ENCODE peak calls at places on chromosomes 5 and 9, in seven cellular contexts. G is Peyer's patch; D is T-cell; C is NCI-H510A treated with DMSO at 0.1 percent for 48 hours; A is EL; U is activated naive CD4-positive, alpha-beta T cell treated with Interleukin-2 at 50 U/mL for 16 hours; H is tibial artery. E is an unnamed sample.

GRCh38 chr5:5340206-5340729 is 82.2 kb upstream of the ICE1 start:
- DNase-seq in G (peak), D (no peak), C (no peak), A (peak), U (no peak), H (peak), E (no peak)

GRCh38 chr5:96572864-96573512 is 89.2 kb upstream of the CAST start:
- DNase-seq in G (no peak), D (no peak), C (no peak), A (peak), U (no peak), H (no peak), E (no peak)

GRCh38 chr5:125342938-125343401 is 596.5 kb upstream of the ZNF608 start:
- DNase-seq in G (no peak), D (no peak), C (no peak), A (peak), U (no peak), H (no peak), E (no peak)

GRCh38 chr5:172362755-172363154 is 79.2 kb upstream of the UBTD2 start:
- DNase-seq in G (no peak), D (no peak), C (no peak), A (no peak), U (no peak), H (no peak), E (no peak)

GRCh38 chr5:179166886-179167841 is 107.0 kb downstream of the ZNF354C start:
- DNase-seq in G (peak), D (peak), C (no peak), A (peak), U (peak), H (no peak), E (peak)

GRCh38 chr5:61386062-61386800 is 54.2 kb downstream of the ZSWIM6 start:
- DNase-seq in G (no peak), D (no peak), C (no peak), A (no peak), U (no peak), H (no peak), E (no peak)

GRCh38 chr5:2223303-2223702 is 340.6 kb upstream of the IRX4 start:
- DNase-seq in G (no peak), D (no peak), C (no peak), A (no peak), U (no peak), H (no peak), E (no peak)

GRCh38 chr5:102975457-102976182 is 144.3 kb downstream of the GIN1 start:
- DNase-seq in G (no peak), D (no peak), C (no peak), A (peak), U (no peak), H (no peak), E (no peak)

GRCh38 chr5:171776747-171777419 is 8.7 kb upstream of the SMIM23 start:
- DNase-seq in G (no peak), D (no peak), C (peak), A (no peak), U (no peak), H (no peak), E (no peak)

GRCh38 chr5:137739737-137740136 is 3.8 kb upstream of the KLHL3 start:
- DNase-seq in G (no peak), D (no peak), C (no peak), A (no peak), U (no peak), H (no peak), E (no peak)

GRCh38 chr5:22539756-22540155 is 313.4 kb downstream of the CDH12 start:
- DNase-seq in G (no peak), D (no peak), C (no peak), A (no peak), U (no peak), H (no peak), E (no peak)

GRCh38 chr9:109875495-109875894 is 95.5 kb downstream of the PALM2AKAP2 start:
- DNase-seq in G (no peak), D (no peak), C (no peak), A (no peak), U (no peak), H (no peak), E (no peak)

GRCh38 chr9:129867138-129868032 is 32.1 kb downstream of the USP20 start:
- DNase-seq in G (no peak), D (no peak), C (no peak), A (no peak), U (no peak), H (no peak), E (no peak)

GRCh38 chr9:109331353-109331752 is 10.5 kb upstream of the EPB41L4B start:
- DNase-seq in G (peak), D (no peak), C (peak), A (peak), U (no peak), H (no peak), E (no peak)

GRCh38 chr9:137379761-137380161 is 43.2 kb downstream of the EXD3 start:
- DNase-seq in G (no peak), D (no peak), C (no peak), A (no peak), U (no peak), H (no peak), E (no peak)

GRCh38 chr5:96432245-96433065 is 593 bp downstream of the PCSK1 start:
- DNase-seq in G (no peak), D (no peak), C (peak), A (peak), U (no peak), H (no peak), E (no peak)

GRCh38 chr5:96747718-96748117 is 60.0 kb downstream of the ERAP1 start:
- DNase-seq in G (peak), D (no peak), C (no peak), A (no peak), U (no peak), H (no peak), E (no peak)

GRCh38 chr5:170348069-170348702 is 41.0 kb downstream of the KCNMB1 start:
- DNase-seq in G (no peak), D (no peak), C (no peak), A (no peak), U (no peak), H (no peak), E (no peak)

GRCh38 chr5:127409236-127409921 is 108.1 kb upstream of the PRRC1 start:
- DNase-seq in G (no peak), D (no peak), C (no peak), A (no peak), U (no peak), H (no peak), E (peak)

GRCh38 chr9:97507585-97507984 is 6.1 kb downstream of the TMOD1 start:
- DNase-seq in G (no peak), D (no peak), C (no peak), A (no peak), U (no peak), H (no peak), E (no peak)

GRCh38 chr5:67805666-67806348 is 409.7 kb upstream of the PIK3R1 start:
- DNase-seq in G (no peak), D (no peak), C (peak), A (no peak), U (no peak), H (no peak), E (no peak)

GRCh38 chr9:134538856-134539562 is 102.6 kb upstream of the COL5A1 start:
- DNase-seq in G (no peak), D (no peak), C (no peak), A (no peak), U (no peak), H (no peak), E (no peak)

GRCh38 chr5:108432024-108432423 is 50.1 kb upstream of the FBXL17 start:
- DNase-seq in G (no peak), D (no peak), C (no peak), A (peak), U (no peak), H (no peak), E (no peak)

GRCh38 chr5:57259704-57260103 is 85.8 kb downstream of the GPBP1 start:
- DNase-seq in G (no peak), D (no peak), C (no peak), A (no peak), U (no peak), H (no peak), E (no peak)

GRCh38 chr5:142874537-142874936 is 104.4 kb downstream of the ARHGAP26 start:
- DNase-seq in G (peak), D (no peak), C (no peak), A (peak), U (no peak), H (peak), E (peak)

GRCh38 chr5:61348437-61348836 is 16.4 kb downstream of the ZSWIM6 start:
- DNase-seq in G (no peak), D (no peak), C (no peak), A (no peak), U (no peak), H (no peak), E (no peak)

GRCh38 chr9:4301302-4301701 is 1.4 kb upstream of the GLIS3 start:
- DNase-seq in G (no peak), D (no peak), C (no peak), A (peak), U (no peak), H (no peak), E (no peak)

GRCh38 chr5:173321886-173322285 is 6.3 kb downstream of the STC2 start:
- DNase-seq in G (no peak), D (no peak), C (no peak), A (no peak), U (no peak), H (no peak), E (no peak)

GRCh38 chr9:121826711-121827110 is 175.3 kb downstream of the DAB2IP start:
- DNase-seq in G (peak), D (no peak), C (no peak), A (no peak), U (no peak), H (no peak), E (no peak)

GRCh38 chr5:97797994-97798451 is 615.0 kb upstream of the RIOK2 start:
- DNase-seq in G (no peak), D (no peak), C (no peak), A (no peak), U (no peak), H (no peak), E (no peak)

GRCh38 chr9:36738318-36738975 is 165.8 kb downstream of the MELK start:
- DNase-seq in G (no peak), D (no peak), C (no peak), A (peak), U (no peak), H (no peak), E (no peak)

GRCh38 chr5:91441082-91441481 is 58.0 kb upstream of the ARRDC3 start:
- DNase-seq in G (no peak), D (no peak), C (no peak), A (no peak), U (no peak), H (no peak), E (no peak)

GRCh38 chr9:110148868-110149267 is 59.1 kb downstream of the C9orf152 start:
- DNase-seq in G (no peak), D (no peak), C (no peak), A (no peak), U (no peak), H (no peak), E (no peak)

GRCh38 chr5:37842048-37842447 is 2.2 kb upstream of the GDNF start:
- DNase-seq in G (no peak), D (no peak), C (no peak), A (no peak), U (no peak), H (no peak), E (no peak)

GRCh38 chr9:84404095-84404686 is 63.6 kb upstream of the SLC28A3 start:
- DNase-seq in G (no peak), D (no peak), C (no peak), A (peak), U (no peak), H (no peak), E (no peak)

GRCh38 chr9:134374301-134375010 is 48.2 kb downstream of the RXRA start:
- DNase-seq in G (no peak), D (no peak), C (no peak), A (no peak), U (no peak), H (peak), E (peak)

GRCh38 chr9:121222524-121223171 is 21.0 kb upstream of the RAB14 start:
- DNase-seq in G (no peak), D (no peak), C (peak), A (peak), U (no peak), H (no peak), E (peak)

E was measured in cerebellar cortex.